ENCODE peak calls at places on chromosomes 6 and 20, in five cellular contexts. Y is psoas muscle, S is NCI-H226, W is iris pigment epithelial cell, B is cardiac fibroblast. J is an unnamed sample.
A peak's percentile ranks its signal among the peaks of the same experiment; 100 is the strongest.

GRCh38 chr20:47934761-47935160 is 149.5 kb upstream of the SULF2 start:
- DNase-seq in B (no peak), S (no peak), W (peak; percentile 12), Y (no peak), J (no peak)

GRCh38 chr6:4612636-4613171 is 163.5 kb upstream of the CDYL start:
- DNase-seq in B (peak; percentile 92), S (peak; percentile 24), W (peak; percentile 42), Y (peak; percentile 49), J (peak; percentile 97)

GRCh38 chr20:2292711-2293110 is 3.1 kb upstream of the TGM3 start:
- DNase-seq in S (no peak), W (no peak), Y (no peak), B (no peak), J (peak; percentile 38)

GRCh38 chr20:38435555-38435939 is 419 bp upstream of the SNHG17 start:
- DNase-seq in W (peak; percentile 91), S (peak; percentile 70), B (peak; percentile 54), Y (no peak), J (peak; percentile 16)

GRCh38 chr20:51275181-51275580 is 252.3 kb upstream of the KCNG1 start:
- DNase-seq in B (no peak), W (no peak), Y (no peak), S (no peak), J (no peak)

GRCh38 chr6:68040312-68040778 is 594.7 kb upstream of the ADGRB3 start:
- DNase-seq in Y (no peak), W (no peak), B (peak; percentile 21), S (no peak), J (no peak)

GRCh38 chr20:44264287-44264686 is 17.2 kb downstream of the GDAP1L1 start:
- DNase-seq in W (no peak), Y (no peak), S (no peak), B (no peak), J (no peak)

GRCh38 chr6:143586557-143586956 is 75.0 kb upstream of the FUCA2 start:
- DNase-seq in Y (no peak), B (no peak), S (no peak), W (no peak), J (no peak)

GRCh38 chr20:7155282-7155681 is 387.8 kb downstream of the BMP2 start:
- DNase-seq in B (no peak), W (no peak), S (no peak), Y (no peak), J (no peak)

GRCh38 chr6:150123645-150124044 is 19.2 kb upstream of the PPP1R14C start:
- DNase-seq in B (no peak), W (no peak), S (no peak), Y (no peak), J (no peak)

GRCh38 chr20:37927410-37928048 is 24.6 kb downstream of the VSTM2L start:
- DNase-seq in B (no peak), Y (no peak), W (no peak), S (no peak), J (no peak)

GRCh38 chr20:52105573-52106422 is 85.8 kb downstream of the ZFP64 start:
- DNase-seq in W (peak; percentile 46), Y (no peak), S (no peak), B (peak; percentile 27), J (peak; percentile 36)

J was measured in fibroblast of villous mesenchyme.